ENCODE peak calls at places on chromosomes 16 and 17, in five cellular contexts. One of them, this sample, is unnamed.

GRCh38 chr16:11629071-11630030 is 38.9 kb upstream of the SNN start:
- DNase-seq in H1: no peak
- DNase-seq in RWPE1: no peak
- DNase-seq in adrenal gland: no peak
- DNase-seq in sigmoid colon: peak; percentile 78
- DNase-seq in this sample: no peak

GRCh38 chr17:67322039-67322787 is 44.2 kb downstream of the PSMD12 start:
- DNase-seq in H1: peak; percentile 46
- DNase-seq in RWPE1: no peak
- DNase-seq in adrenal gland: peak; percentile 20
- DNase-seq in sigmoid colon: no peak
- DNase-seq in this sample: no peak

GRCh38 chr17:50070908-50071680 is 15.2 kb downstream of the ITGA3 start:
- DNase-seq in H1: no peak
- DNase-seq in RWPE1: no peak
- DNase-seq in adrenal gland: no peak
- DNase-seq in sigmoid colon: no peak
- DNase-seq in this sample: no peak

GRCh38 chr17:8696951-8697745 is 47.5 kb downstream of the CCDC42 start:
- DNase-seq in H1: no peak
- DNase-seq in RWPE1: no peak
- DNase-seq in adrenal gland: peak; percentile 74
- DNase-seq in sigmoid colon: no peak
- DNase-seq in this sample: no peak

GRCh38 chr16:83878838-83879237 is 20.1 kb upstream of the MLYCD start:
- DNase-seq in H1: no peak
- DNase-seq in RWPE1: peak; percentile 59
- DNase-seq in adrenal gland: no peak
- DNase-seq in sigmoid colon: no peak
- DNase-seq in this sample: no peak

GRCh38 chr17:80892900-80893603 is 98.6 kb upstream of the CHMP6 start:
- DNase-seq in H1: no peak
- DNase-seq in RWPE1: peak; percentile 85
- DNase-seq in adrenal gland: peak; percentile 83
- DNase-seq in sigmoid colon: no peak
- DNase-seq in this sample: no peak

GRCh38 chr16:78210305-78210704 is 110.9 kb downstream of the WWOX start:
- DNase-seq in H1: no peak
- DNase-seq in RWPE1: peak; percentile 64
- DNase-seq in adrenal gland: no peak
- DNase-seq in sigmoid colon: no peak
- DNase-seq in this sample: no peak

GRCh38 chr16:842061-842476 is 41.5 kb upstream of the GNG13 start:
- DNase-seq in H1: no peak
- DNase-seq in RWPE1: no peak
- DNase-seq in adrenal gland: peak; percentile 71
- DNase-seq in sigmoid colon: no peak
- DNase-seq in this sample: no peak

GRCh38 chr17:54373970-54374369 is 526.7 kb upstream of the TOM1L1 start:
- DNase-seq in H1: no peak
- DNase-seq in RWPE1: no peak
- DNase-seq in adrenal gland: no peak
- DNase-seq in sigmoid colon: no peak
- DNase-seq in this sample: no peak

GRCh38 chr16:57480127-57480753 is 6.1 kb downstream of the DOK4 start:
- DNase-seq in H1: no peak
- DNase-seq in RWPE1: no peak
- DNase-seq in adrenal gland: no peak
- DNase-seq in sigmoid colon: peak; percentile 83
- DNase-seq in this sample: no peak

GRCh38 chr16:58451945-58452401 is 48.0 kb upstream of the NDRG4 start:
- DNase-seq in H1: no peak
- DNase-seq in RWPE1: peak; percentile 29
- DNase-seq in adrenal gland: no peak
- DNase-seq in sigmoid colon: no peak
- DNase-seq in this sample: no peak

GRCh38 chr16:74652249-74652648 is 14.4 kb downstream of the RFWD3 start:
- DNase-seq in H1: no peak
- DNase-seq in RWPE1: no peak
- DNase-seq in adrenal gland: no peak
- DNase-seq in sigmoid colon: no peak
- DNase-seq in this sample: no peak

GRCh38 chr16:19860146-19861030 is 24.3 kb downstream of the GPRC5B start:
- DNase-seq in H1: peak; percentile 78
- DNase-seq in RWPE1: peak; percentile 51
- DNase-seq in adrenal gland: no peak
- DNase-seq in sigmoid colon: peak; percentile 19
- DNase-seq in this sample: no peak

GRCh38 chr17:45307290-45308015 is 9.4 kb downstream of the MAP3K14 start:
- DNase-seq in H1: no peak
- DNase-seq in RWPE1: peak; percentile 68
- DNase-seq in adrenal gland: no peak
- DNase-seq in sigmoid colon: no peak
- DNase-seq in this sample: peak; percentile 77

GRCh38 chr17:45308840-45309239 is 8.0 kb downstream of the MAP3K14 start:
- DNase-seq in H1: no peak
- DNase-seq in RWPE1: no peak
- DNase-seq in adrenal gland: no peak
- DNase-seq in sigmoid colon: no peak
- DNase-seq in this sample: no peak

GRCh38 chr17:45309400-45309799 is 7.4 kb downstream of the MAP3K14 start:
- DNase-seq in H1: no peak
- DNase-seq in RWPE1: no peak
- DNase-seq in adrenal gland: no peak
- DNase-seq in sigmoid colon: no peak
- DNase-seq in this sample: no peak

GRCh38 chr17:45306623-45307022 is 10.2 kb downstream of the MAP3K14 start:
- DNase-seq in H1: no peak
- DNase-seq in RWPE1: no peak
- DNase-seq in adrenal gland: no peak
- DNase-seq in sigmoid colon: no peak
- DNase-seq in this sample: no peak

GRCh38 chr17:45308016-45308365 is 8.8 kb downstream of the MAP3K14 start:
- DNase-seq in H1: no peak
- DNase-seq in RWPE1: no peak
- DNase-seq in adrenal gland: no peak
- DNase-seq in sigmoid colon: no peak
- DNase-seq in this sample: no peak
- TF ChIP-seq CTCF in H1: no peak
- TF ChIP-seq CTCF in RWPE1: no peak
- TF ChIP-seq CTCF in adrenal gland: no peak
- TF ChIP-seq CTCF in sigmoid colon: no peak
- TF ChIP-seq CTCF in this sample: no peak

GRCh38 chr17:37741334-37742113 is 3.3 kb downstream of the HNF1B start:
- DNase-seq in H1: no peak
- DNase-seq in RWPE1: no peak
- DNase-seq in adrenal gland: no peak
- DNase-seq in sigmoid colon: no peak
- DNase-seq in this sample: no peak

GRCh38 chr17:37743612-37743874 is 1.3 kb downstream of the HNF1B start:
- DNase-seq in H1: no peak
- DNase-seq in RWPE1: no peak
- DNase-seq in adrenal gland: no peak
- DNase-seq in sigmoid colon: no peak
- DNase-seq in this sample: no peak

GRCh38 chr17:37742114-37742761 is 2.6 kb downstream of the HNF1B start:
- DNase-seq in H1: no peak
- DNase-seq in RWPE1: peak; percentile 23
- DNase-seq in adrenal gland: no peak
- DNase-seq in sigmoid colon: no peak
- DNase-seq in this sample: no peak

GRCh38 chr17:37743875-37744632 is 805 bp downstream of the HNF1B start:
- DNase-seq in H1: no peak
- DNase-seq in RWPE1: no peak
- DNase-seq in adrenal gland: no peak
- DNase-seq in sigmoid colon: no peak
- DNase-seq in this sample: no peak

DNA sequence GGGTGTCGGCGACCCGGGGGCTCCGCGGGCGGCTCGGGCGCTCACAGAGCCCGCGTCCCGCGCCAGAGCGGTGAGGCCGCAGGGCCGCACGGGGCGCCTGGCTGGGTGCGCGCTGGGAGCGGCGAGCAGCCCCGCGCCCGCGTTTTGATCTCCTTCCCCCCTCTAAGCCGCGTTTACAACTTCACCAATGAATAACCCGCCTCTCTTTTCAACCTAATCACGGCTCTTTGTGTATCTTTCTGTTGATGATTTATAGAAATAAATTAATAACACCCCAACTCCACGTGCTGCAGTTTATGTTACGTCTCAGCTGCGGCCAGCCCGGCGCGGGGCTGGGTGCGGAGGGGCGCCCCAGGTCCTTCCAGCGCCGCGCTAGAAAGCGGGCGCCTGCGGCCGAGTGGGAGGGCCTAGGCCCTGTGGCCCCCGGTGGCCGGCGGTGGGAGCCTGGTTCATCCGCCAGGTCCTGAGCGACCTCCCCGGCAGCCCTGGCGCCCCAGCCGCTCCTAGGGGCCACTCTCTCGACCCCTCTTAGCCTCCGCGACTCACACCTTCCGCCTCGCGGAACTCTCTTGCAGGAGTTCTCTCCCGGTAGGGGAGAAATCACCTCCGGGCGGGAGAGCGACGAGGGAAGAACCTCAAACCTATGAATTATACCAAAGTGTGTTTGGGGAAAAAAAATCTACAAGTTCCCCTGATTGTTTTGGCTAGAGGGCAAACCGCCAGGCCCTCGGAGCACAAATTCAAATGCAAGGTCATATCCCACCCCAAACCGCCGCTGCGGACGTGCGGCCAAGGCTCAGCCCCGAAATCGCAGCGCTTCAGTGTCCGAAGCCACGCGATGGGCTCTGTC is 1.9 kb downstream of the HNF1B start:
- DNase-seq in H1: no peak
- DNase-seq in RWPE1: no peak
- DNase-seq in adrenal gland: no peak
- DNase-seq in sigmoid colon: no peak
- DNase-seq in this sample: no peak
- TF ChIP-seq CTCF in H1: no peak
- TF ChIP-seq CTCF in RWPE1: no peak
- TF ChIP-seq CTCF in adrenal gland: no peak
- TF ChIP-seq CTCF in sigmoid colon: no peak
- TF ChIP-seq CTCF in this sample: no peak

GRCh38 chr17:20009052-20009301 is 182 bp upstream of the SPECC1 start:
- DNase-seq in H1: no peak
- DNase-seq in RWPE1: no peak
- DNase-seq in adrenal gland: no peak
- DNase-seq in sigmoid colon: no peak
- DNase-seq in this sample: no peak
- TF ChIP-seq CTCF in H1: no peak
- TF ChIP-seq CTCF in RWPE1: no peak
- TF ChIP-seq CTCF in adrenal gland: no peak
- TF ChIP-seq CTCF in sigmoid colon: peak; percentile 79
- TF ChIP-seq CTCF in this sample: peak; percentile 57

GRCh38 chr17:48137658-48138057 is 30.1 kb downstream of the SNX11 start:
- DNase-seq in H1: no peak
- DNase-seq in RWPE1: no peak
- DNase-seq in adrenal gland: no peak
- DNase-seq in sigmoid colon: no peak
- DNase-seq in this sample: no peak

GRCh38 chr17:48131216-48131824 is 23.8 kb downstream of the SNX11 start:
- DNase-seq in H1: peak; percentile 15
- DNase-seq in RWPE1: peak; percentile 67
- DNase-seq in adrenal gland: peak; percentile 72
- DNase-seq in sigmoid colon: peak; percentile 70
- DNase-seq in this sample: no peak

GRCh38 chr17:48139948-48140347 is 32.4 kb downstream of the SNX11 start:
- DNase-seq in H1: no peak
- DNase-seq in RWPE1: no peak
- DNase-seq in adrenal gland: no peak
- DNase-seq in sigmoid colon: no peak
- DNase-seq in this sample: no peak

GRCh38 chr17:48132375-48132774 is 24.8 kb downstream of the SNX11 start:
- DNase-seq in H1: no peak
- DNase-seq in RWPE1: no peak
- DNase-seq in adrenal gland: no peak
- DNase-seq in sigmoid colon: no peak
- DNase-seq in this sample: no peak

DNA sequence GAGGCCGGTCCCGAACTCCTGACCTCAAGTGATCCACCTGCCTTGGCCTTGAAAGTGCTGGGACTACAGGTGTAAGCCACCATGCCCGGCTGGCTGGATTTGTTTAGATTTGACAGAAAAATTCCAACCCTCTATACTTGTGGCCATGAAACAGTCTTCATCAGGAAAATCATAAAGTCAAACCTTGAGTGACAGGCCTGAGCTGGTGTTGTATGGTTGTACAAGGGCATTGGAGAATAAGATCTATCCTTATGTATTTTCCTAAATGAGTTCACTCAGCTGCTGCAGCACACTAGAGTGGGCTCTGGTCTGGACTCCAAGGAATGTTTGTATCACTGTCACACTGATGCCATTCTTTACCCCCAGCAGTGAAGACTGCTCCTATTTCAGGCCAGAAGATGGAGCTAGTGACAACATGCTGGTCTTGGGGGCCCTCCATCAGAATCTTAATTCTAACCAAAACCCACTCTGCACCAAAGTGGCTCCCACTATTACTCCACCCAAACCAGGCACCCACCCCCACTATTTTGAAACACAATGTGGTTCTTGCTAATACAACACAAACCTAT is 27.4 kb downstream of the SNX11 start:
- DNase-seq in H1: no peak
- DNase-seq in RWPE1: no peak
- DNase-seq in adrenal gland: no peak
- DNase-seq in sigmoid colon: no peak
- DNase-seq in this sample: no peak
- TF ChIP-seq CTCF in H1: peak; percentile 59
- TF ChIP-seq CTCF in RWPE1: no peak
- TF ChIP-seq CTCF in adrenal gland: no peak
- TF ChIP-seq CTCF in sigmoid colon: no peak
- TF ChIP-seq CTCF in this sample: no peak